ENCODE peak calls at places on chromosomes 6 and 20, in six cellular contexts. One of them, this sample, is unnamed.

GRCh38 chr6:96499781-96500180 is 21.8 kb upstream of the UFL1 start:
- DNase-seq in neuronal stem cell: no peak
- DNase-seq in GM23248: no peak
- DNase-seq in mesendoderm: no peak
- DNase-seq in lung: no peak
- DNase-seq in dorsolateral prefrontal cortex: no peak
- DNase-seq in this sample: no peak

GRCh38 chr20:9807176-9807575 is 31.7 kb downstream of the PAK5 start:
- DNase-seq in lung: no peak
- DNase-seq in dorsolateral prefrontal cortex: no peak
- DNase-seq in GM23248: no peak
- DNase-seq in mesendoderm: no peak
- DNase-seq in neuronal stem cell: no peak
- DNase-seq in this sample: no peak

GRCh38 chr6:166418691-166419143 is 36.0 kb upstream of the MPC1 start:
- DNase-seq in neuronal stem cell: no peak
- DNase-seq in lung: no peak
- DNase-seq in dorsolateral prefrontal cortex: no peak
- DNase-seq in mesendoderm: no peak
- DNase-seq in GM23248: no peak
- DNase-seq in this sample: no peak

GRCh38 chr20:56429496-56429895 is 17.4 kb downstream of the CASS4 start:
- DNase-seq in lung: no peak
- DNase-seq in dorsolateral prefrontal cortex: no peak
- DNase-seq in neuronal stem cell: no peak
- DNase-seq in mesendoderm: no peak
- DNase-seq in GM23248: peak
- DNase-seq in this sample: no peak

GRCh38 chr6:52317841-52318581 is 33.5 kb upstream of the MCM3 start:
- DNase-seq in GM23248: peak
- DNase-seq in neuronal stem cell: no peak
- DNase-seq in dorsolateral prefrontal cortex: no peak
- DNase-seq in lung: no peak
- DNase-seq in mesendoderm: peak
- DNase-seq in this sample: no peak

GRCh38 chr6:36118550-36119107 is 11.7 kb upstream of the MAPK13 start:
- DNase-seq in GM23248: peak
- DNase-seq in neuronal stem cell: no peak
- DNase-seq in lung: peak
- DNase-seq in mesendoderm: no peak
- DNase-seq in dorsolateral prefrontal cortex: no peak
- DNase-seq in this sample: no peak

GRCh38 chr6:11324453-11325023 is 92.1 kb upstream of the NEDD9 start:
- DNase-seq in mesendoderm: no peak
- DNase-seq in dorsolateral prefrontal cortex: no peak
- DNase-seq in neuronal stem cell: no peak
- DNase-seq in lung: no peak
- DNase-seq in GM23248: no peak
- DNase-seq in this sample: no peak

GRCh38 chr6:151054304-151054703 is 185.5 kb upstream of the AKAP12 start:
- DNase-seq in dorsolateral prefrontal cortex: no peak
- DNase-seq in lung: no peak
- DNase-seq in GM23248: no peak
- DNase-seq in neuronal stem cell: no peak
- DNase-seq in mesendoderm: no peak
- DNase-seq in this sample: no peak

GRCh38 chr20:38355161-38356012 is 9.1 kb downstream of the LBP start:
- DNase-seq in GM23248: no peak
- DNase-seq in lung: no peak
- DNase-seq in neuronal stem cell: no peak
- DNase-seq in mesendoderm: no peak
- DNase-seq in dorsolateral prefrontal cortex: no peak
- DNase-seq in this sample: no peak

GRCh38 chr20:57429579-57430202 is 38.5 kb downstream of the RBM38 start:
- DNase-seq in dorsolateral prefrontal cortex: no peak
- DNase-seq in lung: no peak
- DNase-seq in neuronal stem cell: no peak
- DNase-seq in GM23248: peak
- DNase-seq in mesendoderm: no peak
- DNase-seq in this sample: no peak

GRCh38 chr6:156886409-156886808 is 109.2 kb downstream of the ARID1B start:
- DNase-seq in GM23248: no peak
- DNase-seq in dorsolateral prefrontal cortex: no peak
- DNase-seq in mesendoderm: no peak
- DNase-seq in neuronal stem cell: no peak
- DNase-seq in lung: peak
- DNase-seq in this sample: no peak

GRCh38 chr6:24858154-24858801 is 59.6 kb upstream of the ARMH2 start:
- DNase-seq in neuronal stem cell: no peak
- DNase-seq in mesendoderm: no peak
- DNase-seq in dorsolateral prefrontal cortex: no peak
- DNase-seq in GM23248: peak
- DNase-seq in lung: peak
- DNase-seq in this sample: no peak

GRCh38 chr20:51498765-51499540 is 43.6 kb downstream of the NFATC2 start:
- DNase-seq in mesendoderm: no peak
- DNase-seq in neuronal stem cell: no peak
- DNase-seq in GM23248: no peak
- DNase-seq in dorsolateral prefrontal cortex: no peak
- DNase-seq in lung: no peak
- DNase-seq in this sample: no peak

GRCh38 chr6:126048635-126049034 is 62.3 kb downstream of the TRMT11 start:
- DNase-seq in lung: no peak
- DNase-seq in dorsolateral prefrontal cortex: no peak
- DNase-seq in neuronal stem cell: no peak
- DNase-seq in GM23248: no peak
- DNase-seq in mesendoderm: no peak
- DNase-seq in this sample: no peak

GRCh38 chr6:81553246-81553645 is 199.2 kb downstream of the TENT5A start:
- DNase-seq in neuronal stem cell: no peak
- DNase-seq in dorsolateral prefrontal cortex: no peak
- DNase-seq in lung: no peak
- DNase-seq in mesendoderm: no peak
- DNase-seq in GM23248: peak
- DNase-seq in this sample: no peak

GRCh38 chr20:61878478-61879302 is 187.0 kb downstream of the TAF4 start:
- DNase-seq in GM23248: no peak
- DNase-seq in dorsolateral prefrontal cortex: no peak
- DNase-seq in mesendoderm: no peak
- DNase-seq in lung: no peak
- DNase-seq in neuronal stem cell: no peak
- DNase-seq in this sample: no peak

GRCh38 chr6:54020311-54020710 is 90.9 kb upstream of the MLIP start:
- DNase-seq in mesendoderm: no peak
- DNase-seq in lung: no peak
- DNase-seq in dorsolateral prefrontal cortex: no peak
- DNase-seq in GM23248: no peak
- DNase-seq in neuronal stem cell: no peak
- DNase-seq in this sample: no peak

GRCh38 chr6:16949696-16950095 is 152.2 kb upstream of the STMND1 start:
- DNase-seq in mesendoderm: no peak
- DNase-seq in lung: no peak
- DNase-seq in dorsolateral prefrontal cortex: no peak
- DNase-seq in neuronal stem cell: no peak
- DNase-seq in GM23248: peak
- DNase-seq in this sample: no peak

GRCh38 chr6:6918216-6918983 is 189.4 kb upstream of the RREB1 start:
- DNase-seq in lung: no peak
- DNase-seq in dorsolateral prefrontal cortex: peak
- DNase-seq in GM23248: peak
- DNase-seq in neuronal stem cell: no peak
- DNase-seq in mesendoderm: no peak
- DNase-seq in this sample: no peak

GRCh38 chr6:14537061-14537460 is 419.5 kb downstream of the CD83 start:
- DNase-seq in GM23248: no peak
- DNase-seq in lung: no peak
- DNase-seq in mesendoderm: no peak
- DNase-seq in dorsolateral prefrontal cortex: no peak
- DNase-seq in neuronal stem cell: no peak
- DNase-seq in this sample: no peak

GRCh38 chr6:69286341-69286740 is 510.5 kb downstream of the LMBRD1 start:
- DNase-seq in lung: no peak
- DNase-seq in mesendoderm: no peak
- DNase-seq in GM23248: no peak
- DNase-seq in dorsolateral prefrontal cortex: no peak
- DNase-seq in neuronal stem cell: no peak
- DNase-seq in this sample: no peak

GRCh38 chr6:122653094-122653493 is 42.9 kb downstream of the PKIB start:
- DNase-seq in mesendoderm: no peak
- DNase-seq in lung: no peak
- DNase-seq in dorsolateral prefrontal cortex: no peak
- DNase-seq in neuronal stem cell: no peak
- DNase-seq in GM23248: no peak
- DNase-seq in this sample: no peak

GRCh38 chr6:131101911-131102680 is 33.2 kb upstream of the AKAP7 start:
- DNase-seq in mesendoderm: no peak
- DNase-seq in dorsolateral prefrontal cortex: no peak
- DNase-seq in GM23248: peak
- DNase-seq in lung: no peak
- DNase-seq in neuronal stem cell: no peak
- DNase-seq in this sample: no peak

GRCh38 chr20:45450097-45450818 is 19.3 kb upstream of the WFDC2 start:
- DNase-seq in GM23248: peak
- DNase-seq in neuronal stem cell: no peak
- DNase-seq in mesendoderm: peak
- DNase-seq in dorsolateral prefrontal cortex: no peak
- DNase-seq in lung: no peak
- DNase-seq in this sample: no peak

GRCh38 chr6:156618600-156619205 is 158.5 kb upstream of the ARID1B start:
- DNase-seq in dorsolateral prefrontal cortex: no peak
- DNase-seq in neuronal stem cell: peak
- DNase-seq in GM23248: no peak
- DNase-seq in mesendoderm: peak
- DNase-seq in lung: peak
- DNase-seq in this sample: no peak

GRCh38 chr6:132192646-132193045 is 208.6 kb downstream of the MOXD1 start:
- DNase-seq in lung: no peak
- DNase-seq in dorsolateral prefrontal cortex: no peak
- DNase-seq in mesendoderm: no peak
- DNase-seq in neuronal stem cell: no peak
- DNase-seq in GM23248: no peak
- DNase-seq in this sample: no peak

GRCh38 chr6:119547024-119547423 is 197.5 kb upstream of the MAN1A1 start:
- DNase-seq in mesendoderm: peak
- DNase-seq in lung: no peak
- DNase-seq in GM23248: no peak
- DNase-seq in dorsolateral prefrontal cortex: no peak
- DNase-seq in neuronal stem cell: no peak
- DNase-seq in this sample: no peak

GRCh38 chr6:5617179-5617578 is 355.9 kb downstream of the FARS2 start:
- DNase-seq in GM23248: no peak
- DNase-seq in mesendoderm: no peak
- DNase-seq in dorsolateral prefrontal cortex: no peak
- DNase-seq in neuronal stem cell: no peak
- DNase-seq in lung: no peak
- DNase-seq in this sample: no peak
- H3K27ac ChIP-seq in GM23248: no peak
- H3K27ac ChIP-seq in mesendoderm: no peak
- H3K27ac ChIP-seq in dorsolateral prefrontal cortex: no peak
- H3K27ac ChIP-seq in neuronal stem cell: no peak
- H3K27ac ChIP-seq in lung: no peak
- H3K27ac ChIP-seq in this sample: no peak

DNA sequence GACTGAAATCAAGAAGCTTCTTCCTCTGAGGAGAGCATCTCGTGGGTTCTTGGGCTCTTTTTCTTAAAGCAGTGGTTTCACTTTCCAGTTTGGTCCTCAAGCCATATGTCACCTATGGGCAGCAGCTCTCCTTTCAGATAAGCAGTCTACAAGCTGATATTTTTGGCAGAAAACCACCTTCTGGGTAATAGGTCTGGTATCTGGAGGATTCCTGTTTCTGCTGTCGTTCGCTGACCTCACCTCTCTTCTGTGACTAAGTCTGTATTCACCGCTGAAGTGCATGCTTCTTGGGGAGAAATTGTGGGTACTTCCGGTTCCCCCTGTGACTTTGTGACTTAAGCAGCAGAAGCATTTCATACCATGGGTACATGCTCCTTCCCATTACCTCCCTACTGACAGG is 193.6 kb downstream of the EDN1 start:
- DNase-seq in mesendoderm: no peak
- DNase-seq in neuronal stem cell: no peak
- DNase-seq in GM23248: peak
- DNase-seq in dorsolateral prefrontal cortex: no peak
- DNase-seq in lung: no peak
- DNase-seq in this sample: peak
- H3K27ac ChIP-seq in mesendoderm: no peak
- H3K27ac ChIP-seq in neuronal stem cell: no peak
- H3K27ac ChIP-seq in GM23248: peak
- H3K27ac ChIP-seq in dorsolateral prefrontal cortex: no peak
- H3K27ac ChIP-seq in lung: peak
- H3K27ac ChIP-seq in this sample: peak

DNA sequence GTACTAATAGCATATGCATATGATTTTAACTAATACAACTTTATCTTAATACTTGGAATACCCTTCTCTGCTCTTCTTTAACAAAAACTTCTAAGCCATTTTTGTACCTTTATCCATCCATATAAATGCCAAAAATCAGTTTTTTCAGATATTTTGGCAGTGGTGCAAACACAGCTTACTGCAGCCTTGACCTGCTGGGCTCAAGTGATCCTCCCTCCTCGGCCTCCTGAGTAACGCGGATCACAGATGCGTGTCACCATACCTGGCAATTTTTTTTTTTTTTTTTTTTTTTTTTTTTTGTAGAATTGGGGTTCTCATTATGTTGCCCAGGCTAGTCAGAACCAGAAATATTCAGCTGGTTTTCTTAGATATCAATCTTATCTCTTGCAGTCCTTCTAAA is 54.1 kb upstream of the SMIM29 start:
- DNase-seq in GM23248: no peak
- DNase-seq in mesendoderm: no peak
- DNase-seq in neuronal stem cell: no peak
- DNase-seq in dorsolateral prefrontal cortex: no peak
- DNase-seq in lung: no peak
- DNase-seq in this sample: no peak
- H3K27ac ChIP-seq in GM23248: no peak
- H3K27ac ChIP-seq in mesendoderm: no peak
- H3K27ac ChIP-seq in neuronal stem cell: no peak
- H3K27ac ChIP-seq in dorsolateral prefrontal cortex: no peak
- H3K27ac ChIP-seq in lung: no peak
- H3K27ac ChIP-seq in this sample: no peak

DNA sequence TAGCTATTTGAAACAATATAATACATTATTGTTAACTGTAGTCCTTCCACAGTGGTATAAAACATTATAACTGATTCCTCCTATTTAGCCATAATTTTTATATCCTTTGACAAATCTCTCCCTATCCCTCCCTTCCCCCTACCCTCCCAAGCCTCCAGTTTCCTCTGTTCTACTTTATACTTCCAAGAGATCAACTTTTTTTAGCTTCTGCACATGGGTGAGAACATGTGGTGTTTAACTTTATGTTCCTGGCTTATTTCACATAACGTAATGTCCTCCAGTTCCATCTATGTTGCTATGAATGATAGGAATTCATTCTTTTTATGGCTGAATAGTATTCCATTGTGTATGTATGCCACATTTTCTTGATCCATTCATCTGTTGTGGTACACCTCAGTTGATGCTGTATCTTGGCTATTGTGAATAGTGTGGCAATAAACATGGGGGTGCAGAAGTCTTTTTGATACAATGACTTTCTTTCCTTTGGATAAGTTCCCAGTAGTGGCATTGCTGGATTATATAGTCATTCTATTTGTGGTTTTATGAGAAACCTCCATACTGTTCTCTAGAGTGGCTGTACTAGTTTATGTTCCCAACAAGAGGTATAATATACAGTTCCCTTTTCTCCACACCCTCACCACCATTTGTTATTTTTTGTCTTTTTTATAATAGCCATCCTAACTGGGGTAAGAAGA is 205.0 kb downstream of the KCNQ5 start:
- DNase-seq in mesendoderm: no peak
- DNase-seq in lung: no peak
- DNase-seq in dorsolateral prefrontal cortex: no peak
- DNase-seq in GM23248: peak
- DNase-seq in neuronal stem cell: no peak
- DNase-seq in this sample: no peak
- H3K27ac ChIP-seq in mesendoderm: no peak
- H3K27ac ChIP-seq in lung: no peak
- H3K27ac ChIP-seq in dorsolateral prefrontal cortex: no peak
- H3K27ac ChIP-seq in GM23248: peak
- H3K27ac ChIP-seq in neuronal stem cell: no peak
- H3K27ac ChIP-seq in this sample: no peak

This sample was measured in ascending aorta.